ENCODE peak calls at places on chromosomes 1 and 21, in seven cellular contexts. X is IMR-90; F is stimulated activated CD8-positive, alpha-beta memory T cell treated with anti-CD3 and anti-CD28 coated beads, Interleukin-4, amount 100 ng/mL, for 24 hours; H is hepatic stellate cell; N is AG08396; J is CD4-positive, alpha-beta T cell; Z is GM12864. C is an unnamed sample.

GRCh38 chr1:32773018-32773763 is 44.0 kb downstream of the YARS1 start:
- DNase-seq in F (peak; percentile 67), J (peak; percentile 65), H (peak; percentile 79), Z (no peak), N (peak; percentile 88), X (peak; percentile 74), C (peak; percentile 83)

GRCh38 chr21:42348762-42349161 is 2.0 kb downstream of the TFF2 start:
- DNase-seq in N (no peak), X (no peak), H (no peak), J (no peak), Z (no peak), F (no peak), C (no peak)

GRCh38 chr1:236515443-236515958 is 8.3 kb upstream of the LGALS8 start:
- DNase-seq in H (no peak), F (no peak), J (no peak), X (no peak), Z (no peak), N (no peak), C (no peak)

GRCh38 chr1:3236955-3237354 is 168.0 kb downstream of the PRDM16 start:
- DNase-seq in N (no peak), F (no peak), J (no peak), X (no peak), H (no peak), Z (no peak), C (no peak)

GRCh38 chr1:235739124-235739523 is 89.5 kb upstream of the GNG4 start:
- DNase-seq in N (peak; percentile 18), H (peak; percentile 8), J (no peak), F (no peak), Z (no peak), X (peak; percentile 85), C (no peak)

GRCh38 chr1:111463029-111463683 is 10.6 kb upstream of the C1orf162 start:
- DNase-seq in H (no peak), Z (no peak), J (no peak), X (peak; percentile 84), F (no peak), N (peak; percentile 26), C (no peak)

GRCh38 chr1:117836069-117836468 is 93.4 kb downstream of the GDAP2 start:
- DNase-seq in H (no peak), X (peak; percentile 43), J (no peak), Z (no peak), F (no peak), N (no peak), C (no peak)

GRCh38 chr1:85734961-85735360 is 26.7 kb upstream of the ZNHIT6 start:
- DNase-seq in Z (no peak), F (no peak), X (no peak), H (no peak), J (no peak), N (no peak), C (no peak)

GRCh38 chr1:37360011-37360410 is 114.4 kb upstream of the ZC3H12A start:
- DNase-seq in Z (no peak), X (no peak), N (no peak), F (no peak), H (no peak), J (no peak), C (no peak)

GRCh38 chr1:210687582-210688279 is 359.0 kb downstream of the HHAT start:
- DNase-seq in Z (no peak), X (peak; percentile 12), H (no peak), N (peak; percentile 29), J (no peak), F (no peak), C (no peak)

GRCh38 chr1:31745071-31745897 is 18.9 kb downstream of the ADGRB2 start:
- DNase-seq in Z (no peak), X (peak; percentile 53), N (peak; percentile 92), H (peak; percentile 94), F (no peak), J (peak; percentile 29), C (peak; percentile 80)

GRCh38 chr1:112501810-112502641 is 6.7 kb upstream of the WNT2B start:
- DNase-seq in F (peak; percentile 39), Z (no peak), J (peak; percentile 49), H (peak; percentile 65), X (peak; percentile 54), N (peak; percentile 77), C (peak; percentile 41)

GRCh38 chr1:4935807-4936206 is 281.4 kb downstream of the AJAP1 start:
- DNase-seq in H (no peak), N (no peak), X (no peak), F (no peak), Z (no peak), J (no peak), C (no peak)

GRCh38 chr1:108183301-108183700 is 16.8 kb downstream of the SLC25A24 start:
- DNase-seq in Z (no peak), F (no peak), X (no peak), N (no peak), J (no peak), H (no peak), C (no peak)

GRCh38 chr21:15195768-15196167 is 131.0 kb upstream of the NRIP1 start:
- DNase-seq in F (no peak), Z (no peak), J (no peak), X (no peak), N (no peak), H (no peak), C (no peak)

GRCh38 chr1:173056355-173056754 is 5.6 kb upstream of the TNFSF18 start:
- DNase-seq in F (no peak), Z (no peak), X (no peak), J (no peak), N (no peak), H (no peak), C (no peak)

GRCh38 chr1:150708595-150708994 is 11.6 kb upstream of the GOLPH3L start:
- DNase-seq in J (no peak), F (no peak), X (no peak), Z (no peak), H (no peak), N (no peak), C (no peak)

GRCh38 chr1:236021424-236022135 is 43.3 kb downstream of the NID1 start:
- DNase-seq in H (no peak), Z (no peak), F (no peak), J (no peak), X (peak; percentile 54), N (no peak), C (no peak)

GRCh38 chr1:180178511-180179161 is 24.0 kb downstream of the QSOX1 start:
- DNase-seq in H (peak; percentile 83), Z (no peak), X (peak; percentile 43), J (peak; percentile 60), F (peak; percentile 44), N (peak; percentile 82), C (peak; percentile 68)

GRCh38 chr1:69700770-69701169 is 133.0 kb downstream of the LRRC7 start:
- DNase-seq in H (no peak), N (no peak), J (no peak), F (no peak), X (peak; percentile 1), Z (no peak), C (no peak)

GRCh38 chr1:116446686-116447085 is 73.6 kb downstream of the ATP1A1 start:
- DNase-seq in J (no peak), N (no peak), F (no peak), Z (no peak), X (no peak), H (no peak), C (no peak)

GRCh38 chr1:226274138-226274537 is 34.8 kb downstream of the LIN9 start:
- DNase-seq in J (no peak), F (no peak), N (no peak), H (no peak), X (peak; percentile 31), Z (no peak), C (no peak)

GRCh38 chr1:116273042-116273783 is 99.8 kb upstream of the ATP1A1 start:
- DNase-seq in N (no peak), J (no peak), H (no peak), X (no peak), F (no peak), Z (no peak), C (no peak)

GRCh38 chr1:52424238-52424637 is 19.8 kb downstream of the PRPF38A start:
- DNase-seq in N (no peak), Z (no peak), F (no peak), J (peak; percentile 19), X (peak; percentile 13), H (peak; percentile 14), C (no peak)

GRCh38 chr1:225882008-225882698 is at the start of gene TMEM63A:
- DNase-seq in H (peak; percentile 98), X (peak; percentile 76), Z (peak; percentile 61), N (peak; percentile 98), J (peak; percentile 90), F (peak; percentile 83), C (peak; percentile 92)